ENCODE peak calls at places on chromosome 3, in seven cellular contexts. G is heart left ventricle; S is iris pigment epithelial cell; L is endothelial cell; Z is upper lobe of right lung; M is NCI-H2081; X is activated CD4-positive, alpha-beta T cell treated with anti-CD3 and anti-CD28 coated beads, Interleukin-2, amount 50 U/mL, for 24 hours. T is an unnamed sample.

GRCh38 chr3:196754215-196754937 is 14.7 kb downstream of the PAK2 start:
- DNase-seq in X (no peak), M (no peak), S (peak; percentile 26), L (no peak), G (no peak), Z (no peak), T (no peak)

GRCh38 chr3:152574461-152575079 is 260.4 kb upstream of the P2RY1 start:
- DNase-seq in M (peak; percentile 69), Z (no peak), S (peak; percentile 68), G (peak; percentile 51), X (no peak), L (peak; percentile 49), T (peak; percentile 64)

GRCh38 chr3:160434071-160434470 is 15.5 kb downstream of the TRIM59 start:
- DNase-seq in L (no peak), M (no peak), S (peak; percentile 68), Z (no peak), G (no peak), X (no peak), T (no peak)

GRCh38 chr3:163879172-163879571 is 1199.1 kb downstream of the SI start:
- DNase-seq in G (no peak), X (no peak), L (no peak), Z (no peak), M (no peak), S (no peak), T (no peak)

GRCh38 chr3:169041677-169042171 is 621.8 kb downstream of the MECOM start:
- DNase-seq in S (peak; percentile 79), L (no peak), M (peak; percentile 6), X (no peak), G (no peak), Z (no peak), T (no peak)

GRCh38 chr3:45968149-45968548 is 24.9 kb downstream of the CXCR6 start:
- DNase-seq in G (no peak), M (no peak), Z (no peak), L (no peak), S (no peak), X (no peak), T (no peak)

GRCh38 chr3:129607391-129608068 is 1.1 kb upstream of the PLXND1 start:
- DNase-seq in S (no peak), Z (no peak), L (no peak), G (no peak), M (no peak), X (no peak), T (peak; percentile 56)

GRCh38 chr3:58704745-58705144 is 38.2 kb upstream of the FAM3D start:
- DNase-seq in G (no peak), X (no peak), M (no peak), S (no peak), Z (no peak), L (no peak), T (no peak)

GRCh38 chr3:36647423-36647853 is 116.9 kb downstream of the DCLK3 start:
- DNase-seq in G (no peak), X (no peak), M (no peak), L (no peak), Z (no peak), S (peak; percentile 11), T (no peak)

GRCh38 chr3:13301295-13301987 is 118.7 kb downstream of the NUP210 start:
- DNase-seq in L (no peak), M (no peak), G (no peak), X (no peak), S (peak; percentile 75), Z (no peak), T (peak; percentile 25)

GRCh38 chr3:50602675-50603191 is 8.8 kb downstream of the CISH start:
- DNase-seq in S (no peak), Z (no peak), L (no peak), M (no peak), X (no peak), G (no peak), T (no peak)

GRCh38 chr3:184171562-184171961 is 3.1 kb upstream of the AP2M1 start:
- DNase-seq in G (no peak), L (no peak), M (no peak), S (peak; percentile 77), X (no peak), Z (no peak), T (no peak)

GRCh38 chr3:72270072-72270611 is 485.2 kb upstream of the PROK2 start:
- DNase-seq in L (no peak), M (no peak), S (peak; percentile 97), G (peak; percentile 83), X (no peak), Z (peak; percentile 85), T (peak; percentile 91)

GRCh38 chr3:66439666-66440344 is 61.0 kb downstream of the LRIG1 start:
- DNase-seq in L (no peak), G (no peak), X (no peak), Z (no peak), S (no peak), M (peak; percentile 36), T (no peak)

GRCh38 chr3:5505163-5505562 is 317.7 kb downstream of the EDEM1 start:
- DNase-seq in Z (no peak), L (no peak), G (no peak), X (no peak), S (no peak), M (no peak), T (no peak)

GRCh38 chr3:118199044-118199443 is 835.6 kb downstream of the IGSF11 start:
- DNase-seq in X (no peak), M (no peak), G (no peak), L (no peak), Z (no peak), S (no peak), T (no peak)

GRCh38 chr3:197298858-197299854 is 744 bp upstream of the DLG1 start:
- DNase-seq in S (peak; percentile 39), X (peak; percentile 9), G (peak; percentile 40), L (peak; percentile 46), M (peak; percentile 51), Z (peak; percentile 86), T (peak; percentile 60)

GRCh38 chr3:5274116-5274515 is 86.6 kb downstream of the EDEM1 start:
- DNase-seq in M (no peak), S (no peak), Z (no peak), G (no peak), X (no peak), L (no peak), T (no peak)

GRCh38 chr3:10672422-10672821 is 143.6 kb upstream of the SLC6A11 start:
- DNase-seq in L (no peak), G (no peak), M (no peak), S (no peak), Z (no peak), X (no peak), T (peak; percentile 57)

GRCh38 chr3:172210355-172210754 is 171.0 kb downstream of the FNDC3B start:
- DNase-seq in X (no peak), M (no peak), L (no peak), Z (no peak), G (no peak), S (peak; percentile 45), T (no peak)

GRCh38 chr3:32399030-32399620 is 7.5 kb downstream of the CMTM7 start:
- DNase-seq in Z (no peak), S (peak; percentile 59), G (no peak), L (peak; percentile 43), M (peak; percentile 56), X (peak; percentile 43), T (no peak)

GRCh38 chr3:45218578-45219390 is 7.3 kb downstream of the TMEM158 start:
- DNase-seq in Z (peak; percentile 30), X (no peak), M (no peak), S (peak; percentile 66), L (no peak), G (no peak), T (no peak)

GRCh38 chr3:37715358-37715757 is 146.3 kb upstream of the CTDSPL start:
- DNase-seq in Z (no peak), X (no peak), S (no peak), G (no peak), M (no peak), L (no peak), T (no peak)

GRCh38 chr3:138367912-138368311 is 19.5 kb downstream of the MRAS start:
- DNase-seq in L (no peak), S (peak; percentile 12), M (no peak), G (peak; percentile 70), X (no peak), Z (peak; percentile 84), T (peak; percentile 82)

GRCh38 chr3:16476636-16477035 is 36.9 kb downstream of the RFTN1 start:
- DNase-seq in M (no peak), S (peak; percentile 99), X (no peak), G (no peak), Z (no peak), L (no peak), T (no peak)

GRCh38 chr3:170054204-170054603 is 16.4 kb downstream of the GPR160 start:
- DNase-seq in M (no peak), X (no peak), L (no peak), Z (no peak), G (no peak), S (no peak), T (no peak)

GRCh38 chr3:137012097-137012501 is 54.3 kb downstream of the IL20RB start:
- DNase-seq in L (no peak), Z (no peak), X (no peak), G (no peak), M (no peak), S (peak; percentile 27), T (no peak)

T was measured in Right ventricle myocardium superior.